ENCODE peak calls at places on chromosome 16, in six cellular contexts. N is aorta; L is effector CD4-positive, alpha-beta T cell; X is Right ventricle myocardium inferior; H is esophagus squamous epithelium; E is adipocyte. T is an unnamed sample.

GRCh38 chr16:79092846-79093245 is 507.7 kb downstream of the MAF start:
- DNase-seq in N (no peak), L (no peak), X (no peak), H (no peak), E (no peak), T (no peak)

GRCh38 chr16:57134982-57135381 is 42.6 kb downstream of the CPNE2 start:
- DNase-seq in N (peak; percentile 27), L (peak; percentile 25), X (no peak), H (no peak), E (no peak), T (no peak)

GRCh38 chr16:27924411-27925118 is 138.9 kb downstream of the GSG1L start:
- DNase-seq in N (no peak), L (no peak), X (no peak), H (no peak), E (no peak), T (no peak)

GRCh38 chr16:80997139-80997798 is 9.4 kb downstream of the CMC2 start:
- DNase-seq in N (no peak), L (no peak), X (no peak), H (no peak), E (no peak), T (no peak)

GRCh38 chr16:80580109-80580832 is 39.5 kb downstream of the DYNLRB2 start:
- DNase-seq in N (no peak), L (peak; percentile 42), X (no peak), H (no peak), E (no peak), T (no peak)

GRCh38 chr16:4410335-4411075 is 5.9 kb downstream of the CORO7 start:
- DNase-seq in N (peak; percentile 35), L (no peak), X (no peak), H (no peak), E (peak; percentile 96), T (no peak)

GRCh38 chr16:1666316-1666715 is 11.8 kb upstream of the JPT2 start:
- DNase-seq in N (no peak), L (no peak), X (peak; percentile 61), H (no peak), E (no peak), T (no peak)

GRCh38 chr16:9003322-9003721 is 39.6 kb upstream of the USP7 start:
- DNase-seq in N (no peak), L (no peak), X (no peak), H (no peak), E (no peak), T (no peak)

GRCh38 chr16:49452568-49452967 is 79.0 kb downstream of the C16orf78 start:
- DNase-seq in N (no peak), L (no peak), X (no peak), H (no peak), E (no peak), T (no peak)

GRCh38 chr16:48538746-48539484 is 71.1 kb downstream of the N4BP1 start:
- DNase-seq in N (no peak), L (no peak), X (no peak), H (no peak), E (no peak), T (no peak)

GRCh38 chr16:86215979-86216585 is 294.2 kb upstream of the FOXF1 start:
- DNase-seq in N (no peak), L (no peak), X (no peak), H (no peak), E (no peak), T (no peak)

GRCh38 chr16:84957792-84958191 is 53.5 kb downstream of the ZDHHC7 start:
- DNase-seq in N (no peak), L (no peak), X (peak; percentile 13), H (no peak), E (no peak), T (no peak)

GRCh38 chr16:49857423-49858181 is 1.7 kb upstream of the ZNF423 start:
- DNase-seq in N (peak; percentile 70), L (no peak), X (peak; percentile 78), H (no peak), E (peak; percentile 73), T (no peak)

GRCh38 chr16:80125677-80126076 is 415.1 kb upstream of the DYNLRB2 start:
- DNase-seq in N (peak; percentile 50), L (no peak), X (no peak), H (no peak), E (no peak), T (no peak)

GRCh38 chr16:70740919-70741778 is 55.3 kb upstream of the MTSS2 start:
- DNase-seq in N (no peak), L (no peak), X (no peak), H (no peak), E (peak; percentile 55), T (no peak)

GRCh38 chr16:79843631-79844043 is 243.1 kb upstream of the MAF start:
- DNase-seq in N (no peak), L (no peak), X (no peak), H (no peak), E (no peak), T (no peak)

GRCh38 chr16:65312795-65313194 is 190.9 kb upstream of the CDH11 start:
- DNase-seq in N (no peak), L (no peak), X (no peak), H (no peak), E (peak; percentile 67), T (no peak)

GRCh38 chr16:25110392-25110947 is 1.1 kb upstream of the LCMT1 start:
- DNase-seq in N (no peak), L (no peak), X (no peak), H (no peak), E (peak; percentile 37), T (no peak)

GRCh38 chr16:71249399-71249798 is 18.9 kb upstream of the HYDIN start:
- DNase-seq in N (no peak), L (no peak), X (no peak), H (no peak), E (no peak), T (no peak)

GRCh38 chr16:85081765-85082164 is 30.5 kb downstream of the CIBAR2 start:
- DNase-seq in N (no peak), L (no peak), X (no peak), H (no peak), E (no peak), T (no peak)

GRCh38 chr16:89098767-89099430 is 5.2 kb downstream of the ACSF3 start:
- DNase-seq in N (no peak), L (no peak), X (peak; percentile 55), H (no peak), E (no peak), T (no peak)

GRCh38 chr16:51982715-51983680 is 563.9 kb downstream of the TOX3 start:
- DNase-seq in N (no peak), L (no peak), X (no peak), H (no peak), E (peak; percentile 91), T (no peak)

GRCh38 chr16:57998484-57998883 is 2.0 kb downstream of the ZNF319 start:
- DNase-seq in N (no peak), L (peak; percentile 32), X (no peak), H (no peak), E (no peak), T (no peak)

GRCh38 chr16:66647866-66648265 is 43.4 kb downstream of the CMTM3 start:
- DNase-seq in N (no peak), L (no peak), X (no peak), H (no peak), E (no peak), T (no peak)

GRCh38 chr16:30541502-30542329 is 7.1 kb upstream of the ZNF747 start:
- DNase-seq in N (no peak), L (no peak), X (no peak), H (no peak), E (peak; percentile 8), T (no peak)

GRCh38 chr16:31143889-31144148 is 6.0 kb downstream of the PRSS36 start:
- DNase-seq in N (no peak), L (no peak), X (no peak), H (no peak), E (no peak), T (no peak)

GRCh38 chr16:4677390-4677789 is 16.0 kb upstream of the NUDT16L1 start:
- DNase-seq in N (no peak), L (no peak), X (peak; percentile 88), H (no peak), E (no peak), T (no peak)

GRCh38 chr16:67995423-67995822 is 3.9 kb downstream of the DPEP2 start:
- DNase-seq in N (no peak), L (no peak), X (peak; percentile 3), H (no peak), E (no peak), T (no peak)

GRCh38 chr16:10182186-10182683 is at the start of gene GRIN2A:
- DNase-seq in N (no peak), L (no peak), X (no peak), H (no peak), E (no peak), T (no peak)

GRCh38 chr16:85461814-85462404 is 151.2 kb upstream of the GSE1 start:
- DNase-seq in N (no peak), L (no peak), X (no peak), H (no peak), E (peak; percentile 59), T (no peak)

GRCh38 chr16:76653390-76654026 is 376.3 kb downstream of the CNTNAP4 start:
- DNase-seq in N (no peak), L (no peak), X (no peak), H (no peak), E (peak; percentile 73), T (no peak)

GRCh38 chr16:66903544-66904427 is 14.9 kb downstream of the CDH16 start:
- DNase-seq in N (no peak), L (no peak), X (no peak), H (no peak), E (no peak), T (no peak)

GRCh38 chr16:75648265-75649076 is 898 bp downstream of the TERF2IP start:
- DNase-seq in N (peak; percentile 91), L (peak; percentile 83), X (peak; percentile 93), H (no peak), E (peak; percentile 90), T (no peak)

GRCh38 chr16:4488486-4488967 is 12.3 kb downstream of the HMOX2 start:
- DNase-seq in N (no peak), L (no peak), X (no peak), H (no peak), E (no peak), T (no peak)

GRCh38 chr16:21656795-21657768 is 4.7 kb upstream of the IGSF6 start:
- DNase-seq in N (no peak), L (peak; percentile 45), X (no peak), H (no peak), E (peak; percentile 84), T (no peak)

GRCh38 chr16:85057948-85058347 is 30.4 kb downstream of the KIAA0513 start:
- DNase-seq in N (no peak), L (no peak), X (no peak), H (no peak), E (no peak), T (no peak)

GRCh38 chr16:53111078-53111776 is 56.4 kb downstream of the CHD9 start:
- DNase-seq in N (no peak), L (no peak), X (no peak), H (no peak), E (peak; percentile 37), T (no peak)